ENCODE peak calls at places on chromosomes 4 and X, in six cellular contexts. One of them, this sample, is unnamed.

GRCh38 chr4:26858035-26858918 is 2.4 kb upstream of the STIM2 start:
- DNase-seq in cardiac muscle cell: no peak
- DNase-seq in HL-60: no peak
- DNase-seq in BJ: no peak
- DNase-seq in fibroblast of mammary gland: no peak
- DNase-seq in mucosa of descending colon: peak
- DNase-seq in this sample: no peak

GRCh38 chrX:72306851-72307645 is 1.3 kb upstream of the CITED1 start:
- DNase-seq in cardiac muscle cell: peak
- DNase-seq in HL-60: peak
- DNase-seq in BJ: no peak
- DNase-seq in fibroblast of mammary gland: peak
- DNase-seq in mucosa of descending colon: peak
- DNase-seq in this sample: no peak

GRCh38 chrX:31178769-31179125 is 106.9 kb upstream of the FTHL17 start:
- DNase-seq in cardiac muscle cell: no peak
- DNase-seq in HL-60: no peak
- DNase-seq in BJ: no peak
- DNase-seq in fibroblast of mammary gland: peak
- DNase-seq in mucosa of descending colon: no peak
- DNase-seq in this sample: no peak

GRCh38 chrX:110491846-110492620 is 133.4 kb downstream of the RTL9 start:
- DNase-seq in cardiac muscle cell: no peak
- DNase-seq in HL-60: no peak
- DNase-seq in BJ: no peak
- DNase-seq in fibroblast of mammary gland: peak
- DNase-seq in mucosa of descending colon: no peak
- DNase-seq in this sample: no peak

GRCh38 chr4:121212801-121213200 is 48.7 kb upstream of the TNIP3 start:
- DNase-seq in cardiac muscle cell: no peak
- DNase-seq in HL-60: no peak
- DNase-seq in BJ: peak
- DNase-seq in fibroblast of mammary gland: no peak
- DNase-seq in mucosa of descending colon: no peak
- DNase-seq in this sample: no peak

GRCh38 chrX:124829930-124830329 is 483.6 kb downstream of the SH2D1A start:
- DNase-seq in cardiac muscle cell: no peak
- DNase-seq in HL-60: no peak
- DNase-seq in BJ: no peak
- DNase-seq in fibroblast of mammary gland: no peak
- DNase-seq in mucosa of descending colon: no peak
- DNase-seq in this sample: no peak

GRCh38 chrX:118552501-118552900 is 56.9 kb downstream of the DOCK11 start:
- DNase-seq in cardiac muscle cell: peak
- DNase-seq in HL-60: no peak
- DNase-seq in BJ: no peak
- DNase-seq in fibroblast of mammary gland: peak
- DNase-seq in mucosa of descending colon: no peak
- DNase-seq in this sample: peak

GRCh38 chr4:71847300-71847699 is 63.4 kb upstream of the GC start:
- DNase-seq in cardiac muscle cell: no peak
- DNase-seq in HL-60: no peak
- DNase-seq in BJ: no peak
- DNase-seq in fibroblast of mammary gland: no peak
- DNase-seq in mucosa of descending colon: no peak
- DNase-seq in this sample: no peak

GRCh38 chr4:105622269-105622668 is 69.8 kb downstream of the ARHGEF38 start:
- DNase-seq in cardiac muscle cell: peak
- DNase-seq in HL-60: no peak
- DNase-seq in BJ: no peak
- DNase-seq in fibroblast of mammary gland: peak
- DNase-seq in mucosa of descending colon: no peak
- DNase-seq in this sample: no peak

GRCh38 chr4:48546336-48546735 is 56.3 kb downstream of the ZAR1 start:
- DNase-seq in cardiac muscle cell: peak
- DNase-seq in HL-60: no peak
- DNase-seq in BJ: no peak
- DNase-seq in fibroblast of mammary gland: peak
- DNase-seq in mucosa of descending colon: no peak
- DNase-seq in this sample: peak

GRCh38 chr4:157271166-157271869 is 50.8 kb downstream of the GRIA2 start:
- DNase-seq in cardiac muscle cell: no peak
- DNase-seq in HL-60: no peak
- DNase-seq in BJ: no peak
- DNase-seq in fibroblast of mammary gland: peak
- DNase-seq in mucosa of descending colon: no peak
- DNase-seq in this sample: no peak

GRCh38 chr4:100008048-100008447 is 58.0 kb upstream of the H2AZ1 start:
- DNase-seq in cardiac muscle cell: peak
- DNase-seq in HL-60: no peak
- DNase-seq in BJ: peak
- DNase-seq in fibroblast of mammary gland: peak
- DNase-seq in mucosa of descending colon: no peak
- DNase-seq in this sample: peak

GRCh38 chrX:153903238-153903980 is 1.1 kb upstream of the AVPR2 start:
- DNase-seq in cardiac muscle cell: no peak
- DNase-seq in HL-60: no peak
- DNase-seq in BJ: no peak
- DNase-seq in fibroblast of mammary gland: no peak
- DNase-seq in mucosa of descending colon: no peak
- DNase-seq in this sample: no peak

GRCh38 chr4:170662250-170662649 is 572.5 kb upstream of the AADAT start:
- DNase-seq in cardiac muscle cell: no peak
- DNase-seq in HL-60: no peak
- DNase-seq in BJ: no peak
- DNase-seq in fibroblast of mammary gland: no peak
- DNase-seq in mucosa of descending colon: no peak
- DNase-seq in this sample: no peak

GRCh38 chr4:5809216-5809776 is 83.6 kb downstream of the CRMP1 start:
- DNase-seq in cardiac muscle cell: no peak
- DNase-seq in HL-60: no peak
- DNase-seq in BJ: no peak
- DNase-seq in fibroblast of mammary gland: no peak
- DNase-seq in mucosa of descending colon: no peak
- DNase-seq in this sample: no peak

GRCh38 chr4:52715255-52715897 is 35.8 kb downstream of the ERVMER34-1 start:
- DNase-seq in cardiac muscle cell: no peak
- DNase-seq in HL-60: peak
- DNase-seq in BJ: no peak
- DNase-seq in fibroblast of mammary gland: no peak
- DNase-seq in mucosa of descending colon: no peak
- DNase-seq in this sample: no peak
- H3K4me3 ChIP-seq in cardiac muscle cell: no peak
- H3K4me3 ChIP-seq in HL-60: no peak
- H3K4me3 ChIP-seq in BJ: no peak
- H3K4me3 ChIP-seq in fibroblast of mammary gland: no peak
- H3K4me3 ChIP-seq in mucosa of descending colon: no peak
- H3K4me3 ChIP-seq in this sample: no peak

DNA sequence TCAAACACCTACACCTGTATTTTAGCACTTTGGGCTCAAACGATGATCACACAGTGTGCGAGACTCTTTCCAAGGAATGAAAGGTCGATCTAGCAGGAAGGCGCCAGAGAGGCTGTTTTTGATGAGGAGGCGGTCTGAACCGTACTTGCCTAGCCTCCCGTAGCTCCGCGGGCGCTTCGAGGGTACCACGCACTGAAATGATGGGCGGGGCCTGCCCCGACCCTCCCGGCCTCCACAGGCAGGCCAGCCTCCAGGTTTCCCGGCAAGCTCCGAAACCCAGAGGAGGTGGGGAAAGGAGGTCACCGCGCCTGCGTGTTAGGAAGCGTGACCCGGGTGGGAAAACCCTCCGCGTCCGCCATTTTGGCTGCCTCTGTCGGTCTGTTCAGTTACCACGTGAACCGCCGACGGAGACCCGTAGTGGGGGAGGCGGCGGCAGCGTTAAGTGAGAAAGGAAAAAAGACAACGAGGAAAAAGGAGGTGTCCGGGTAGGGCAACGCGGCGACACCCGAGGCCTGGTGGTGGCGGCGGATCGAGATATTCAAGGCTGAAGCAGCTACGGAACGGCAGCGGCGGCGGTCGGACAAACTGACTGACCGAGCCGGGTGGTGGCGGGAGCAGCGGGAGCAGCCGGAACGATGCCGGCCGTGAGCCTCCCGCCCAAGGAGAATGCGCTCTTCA is at the start of gene NAA15:
- DNase-seq in cardiac muscle cell: peak
- DNase-seq in HL-60: peak
- DNase-seq in BJ: peak
- DNase-seq in fibroblast of mammary gland: peak
- DNase-seq in mucosa of descending colon: peak
- DNase-seq in this sample: peak
- TF ChIP-seq CTCF in cardiac muscle cell: no peak
- TF ChIP-seq CTCF in HL-60: no peak
- TF ChIP-seq CTCF in BJ: no peak
- TF ChIP-seq CTCF in fibroblast of mammary gland: no peak
- TF ChIP-seq CTCF in mucosa of descending colon: no peak
- TF ChIP-seq CTCF in this sample: no peak

GRCh38 chrX:2694868-2695267 is 3.8 kb downstream of the CD99 start:
- DNase-seq in cardiac muscle cell: no peak
- DNase-seq in HL-60: no peak
- DNase-seq in BJ: no peak
- DNase-seq in fibroblast of mammary gland: peak
- DNase-seq in mucosa of descending colon: no peak
- DNase-seq in this sample: no peak

GRCh38 chrX:2697741-2698294 is 6.7 kb downstream of the CD99 start:
- DNase-seq in cardiac muscle cell: no peak
- DNase-seq in HL-60: no peak
- DNase-seq in BJ: no peak
- DNase-seq in fibroblast of mammary gland: peak
- DNase-seq in mucosa of descending colon: no peak
- DNase-seq in this sample: no peak

GRCh38 chrX:2698604-2699003 is 7.5 kb downstream of the CD99 start:
- DNase-seq in cardiac muscle cell: no peak
- DNase-seq in HL-60: no peak
- DNase-seq in BJ: no peak
- DNase-seq in fibroblast of mammary gland: no peak
- DNase-seq in mucosa of descending colon: no peak
- DNase-seq in this sample: no peak

GRCh38 chrX:2696698-2697215 is 5.7 kb downstream of the CD99 start:
- DNase-seq in cardiac muscle cell: peak
- DNase-seq in HL-60: peak
- DNase-seq in BJ: no peak
- DNase-seq in fibroblast of mammary gland: peak
- DNase-seq in mucosa of descending colon: peak
- DNase-seq in this sample: no peak

DNA sequence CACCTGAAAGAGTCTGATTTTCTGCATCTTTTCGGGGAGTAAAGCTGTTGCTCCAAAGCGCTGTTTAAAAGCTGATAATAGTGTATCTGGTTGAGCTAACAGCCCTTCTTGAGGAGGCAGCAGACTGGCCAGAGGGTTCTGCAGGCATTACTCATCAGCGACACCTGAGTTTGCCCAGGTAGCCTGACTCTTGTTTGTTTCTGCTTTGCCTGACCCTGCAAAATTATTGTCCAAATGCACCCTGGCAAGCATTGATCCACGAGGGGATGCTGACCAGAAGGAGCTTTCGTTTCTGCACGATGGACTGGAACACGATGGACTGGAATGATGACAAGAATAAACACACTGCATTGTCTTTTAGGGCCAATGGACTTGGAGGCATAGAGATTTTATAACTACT is 6.2 kb downstream of the CD99 start:
- DNase-seq in cardiac muscle cell: no peak
- DNase-seq in HL-60: no peak
- DNase-seq in BJ: no peak
- DNase-seq in fibroblast of mammary gland: no peak
- DNase-seq in mucosa of descending colon: no peak
- DNase-seq in this sample: no peak
- H3K4me3 ChIP-seq in cardiac muscle cell: no peak
- H3K4me3 ChIP-seq in HL-60: no peak
- H3K4me3 ChIP-seq in BJ: no peak
- H3K4me3 ChIP-seq in fibroblast of mammary gland: no peak
- H3K4me3 ChIP-seq in mucosa of descending colon: no peak
- H3K4me3 ChIP-seq in this sample: no peak

GRCh38 chr4:153227501-153227900 is 23.3 kb downstream of the TRIM2 start:
- DNase-seq in cardiac muscle cell: no peak
- DNase-seq in HL-60: no peak
- DNase-seq in BJ: no peak
- DNase-seq in fibroblast of mammary gland: no peak
- DNase-seq in mucosa of descending colon: no peak
- DNase-seq in this sample: no peak

GRCh38 chr4:153234923-153235322 is 30.7 kb downstream of the TRIM2 start:
- DNase-seq in cardiac muscle cell: peak
- DNase-seq in HL-60: no peak
- DNase-seq in BJ: no peak
- DNase-seq in fibroblast of mammary gland: peak
- DNase-seq in mucosa of descending colon: no peak
- DNase-seq in this sample: no peak

GRCh38 chr4:153233761-153234371 is 29.6 kb downstream of the TRIM2 start:
- DNase-seq in cardiac muscle cell: peak
- DNase-seq in HL-60: no peak
- DNase-seq in BJ: peak
- DNase-seq in fibroblast of mammary gland: peak
- DNase-seq in mucosa of descending colon: peak
- DNase-seq in this sample: peak

GRCh38 chr4:153228512-153229145 is 24.4 kb downstream of the TRIM2 start:
- DNase-seq in cardiac muscle cell: no peak
- DNase-seq in HL-60: no peak
- DNase-seq in BJ: no peak
- DNase-seq in fibroblast of mammary gland: no peak
- DNase-seq in mucosa of descending colon: no peak
- DNase-seq in this sample: no peak

GRCh38 chr4:153232768-153233167 is 28.5 kb downstream of the TRIM2 start:
- DNase-seq in cardiac muscle cell: no peak
- DNase-seq in HL-60: no peak
- DNase-seq in BJ: no peak
- DNase-seq in fibroblast of mammary gland: no peak
- DNase-seq in mucosa of descending colon: peak
- DNase-seq in this sample: no peak
- TF ChIP-seq CTCF in cardiac muscle cell: peak
- TF ChIP-seq CTCF in HL-60: no peak
- TF ChIP-seq CTCF in BJ: peak
- TF ChIP-seq CTCF in fibroblast of mammary gland: peak
- TF ChIP-seq CTCF in mucosa of descending colon: no peak
- TF ChIP-seq CTCF in this sample: peak

DNA sequence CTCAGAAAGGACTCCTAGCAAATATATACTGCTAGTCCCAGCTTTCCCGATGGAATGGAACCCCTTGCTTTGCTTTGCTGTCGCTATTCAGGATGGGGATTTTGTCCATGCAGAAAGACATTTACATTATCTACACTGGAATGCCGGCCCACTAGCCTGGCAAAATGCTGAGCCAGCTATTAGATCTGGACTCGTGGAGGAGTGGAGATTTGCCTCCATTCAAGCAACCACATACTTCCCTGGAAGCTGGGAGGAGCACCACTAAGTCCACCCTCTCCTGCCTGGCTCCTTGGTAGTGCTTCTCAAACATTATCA is 24.1 kb upstream of the APLN start:
- DNase-seq in cardiac muscle cell: no peak
- DNase-seq in HL-60: no peak
- DNase-seq in BJ: no peak
- DNase-seq in fibroblast of mammary gland: no peak
- DNase-seq in mucosa of descending colon: no peak
- DNase-seq in this sample: no peak
- H3K4me3 ChIP-seq in cardiac muscle cell: no peak
- H3K4me3 ChIP-seq in HL-60: no peak
- H3K4me3 ChIP-seq in BJ: no peak
- H3K4me3 ChIP-seq in fibroblast of mammary gland: no peak
- H3K4me3 ChIP-seq in mucosa of descending colon: no peak
- H3K4me3 ChIP-seq in this sample: no peak

This sample was measured in AG09309.